ENCODE peak calls at places on chromosome 10, in eight cellular contexts. Q is uterus; H is GM12865; P is CD8-positive, alpha-beta T cell; G is mucosa of descending colon; Z is NB4; U is esophagus squamous epithelium; S is HFF-Myc. M is an unnamed sample.

GRCh38 chr10:3516626-3517255 is 268.3 kb downstream of the KLF6 start:
- DNase-seq in Q (no peak), H (no peak), P (no peak), G (no peak), Z (no peak), U (no peak), S (no peak), M (no peak)

GRCh38 chr10:95445837-95446347 is 115.3 kb downstream of the SORBS1 start:
- DNase-seq in Q (peak), H (peak), P (peak), G (no peak), Z (peak), U (no peak), S (peak), M (peak)

GRCh38 chr10:124239134-124239533 is 145.7 kb upstream of the CHST15 start:
- DNase-seq in Q (no peak), H (no peak), P (no peak), G (no peak), Z (no peak), U (no peak), S (no peak), M (no peak)

GRCh38 chr10:132146271-132146671 is 40.5 kb upstream of the DPYSL4 start:
- DNase-seq in Q (no peak), H (no peak), P (no peak), G (peak), Z (no peak), U (no peak), S (no peak), M (no peak)

GRCh38 chr10:71081912-71082311 is 130.5 kb upstream of the UNC5B start:
- DNase-seq in Q (no peak), H (no peak), P (no peak), G (no peak), Z (no peak), U (no peak), S (no peak), M (peak)

GRCh38 chr10:70912556-70912955 is 24.2 kb upstream of the PCBD1 start:
- DNase-seq in Q (no peak), H (no peak), P (no peak), G (peak), Z (no peak), U (no peak), S (no peak), M (no peak)

GRCh38 chr10:59085641-59086502 is 90.6 kb upstream of the PHYHIPL start:
- DNase-seq in Q (no peak), H (peak), P (no peak), G (no peak), Z (no peak), U (no peak), S (no peak), M (no peak)

GRCh38 chr10:52776471-52776903 is 3.9 kb upstream of the MBL2 start:
- DNase-seq in Q (no peak), H (no peak), P (no peak), G (no peak), Z (no peak), U (no peak), S (no peak), M (no peak)

GRCh38 chr10:42926831-42927230 is 144.2 kb downstream of the BMS1 start:
- DNase-seq in Q (no peak), H (no peak), P (no peak), G (no peak), Z (peak), U (no peak), S (no peak), M (peak)

GRCh38 chr10:49115015-49115795 is at the start of gene VSTM4:
- DNase-seq in Q (peak), H (no peak), P (no peak), G (no peak), Z (no peak), U (no peak), S (no peak), M (no peak)

GRCh38 chr10:77800738-77801266 is 125.8 kb downstream of the DLG5 start:
- DNase-seq in Q (no peak), H (no peak), P (no peak), G (no peak), Z (no peak), U (no peak), S (no peak), M (no peak)

GRCh38 chr10:69467928-69468770 is 16.9 kb downstream of the TSPAN15 start:
- DNase-seq in Q (no peak), H (no peak), P (no peak), G (no peak), Z (no peak), U (no peak), S (no peak), M (no peak)

GRCh38 chr10:43249151-43249961 is 17.5 kb downstream of the RASGEF1A start:
- DNase-seq in Q (peak), H (no peak), P (no peak), G (no peak), Z (no peak), U (no peak), S (no peak), M (no peak)

GRCh38 chr10:23523251-23523650 is 84.4 kb downstream of the OTUD1 start:
- DNase-seq in Q (no peak), H (no peak), P (no peak), G (no peak), Z (no peak), U (no peak), S (no peak), M (no peak)

GRCh38 chr10:23522345-23522744 is 83.5 kb downstream of the OTUD1 start:
- DNase-seq in Q (no peak), H (no peak), P (no peak), G (no peak), Z (no peak), U (no peak), S (no peak), M (no peak)

GRCh38 chr10:23528419-23528818 is 89.5 kb downstream of the OTUD1 start:
- DNase-seq in Q (no peak), H (no peak), P (no peak), G (no peak), Z (no peak), U (no peak), S (no peak), M (no peak)

GRCh38 chr10:23521735-23522134 is 82.9 kb downstream of the OTUD1 start:
- DNase-seq in Q (no peak), H (no peak), P (no peak), G (no peak), Z (no peak), U (no peak), S (no peak), M (no peak)

DNA sequence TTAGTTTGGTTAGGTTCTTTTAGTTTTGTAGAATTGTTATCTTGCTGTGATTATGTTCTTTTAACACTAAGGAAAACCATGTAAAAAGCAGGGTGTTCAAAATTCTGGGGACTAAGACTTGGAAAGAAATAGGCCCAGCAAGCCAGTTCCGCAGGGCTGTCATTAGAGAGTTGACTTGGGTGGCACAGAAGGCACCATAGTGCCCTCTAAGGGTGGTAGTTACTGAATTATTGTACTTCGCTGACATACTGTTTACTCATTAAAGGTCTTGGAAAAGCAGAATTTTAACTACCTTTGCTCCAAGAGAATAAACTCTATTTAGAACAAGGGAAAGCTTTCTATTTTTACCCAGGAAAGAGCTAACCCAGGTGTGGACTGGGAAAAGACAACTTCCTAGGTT is 86.5 kb downstream of the OTUD1 start:
- DNase-seq in Q (no peak), H (peak), P (no peak), G (no peak), Z (peak), U (no peak), S (no peak), M (no peak)
- TF ChIP-seq CTCF in Q (no peak), H (peak), P (peak), G (no peak), Z (no peak), U (peak), S (peak), M (no peak)

GRCh38 chr10:17643755-17644484 is at the start of gene STAM:
- DNase-seq in Q (peak), H (peak), P (peak), G (peak), Z (peak), U (peak), S (peak), M (peak)

GRCh38 chr10:17644485-17644964 is 574 bp downstream of the STAM start:
- DNase-seq in Q (no peak), H (peak), P (no peak), G (no peak), Z (no peak), U (no peak), S (no peak), M (no peak)

GRCh38 chr10:17643339-17643754 is 604 bp upstream of the STAM start:
- DNase-seq in Q (no peak), H (no peak), P (no peak), G (peak), Z (no peak), U (no peak), S (no peak), M (peak)

GRCh38 chr10:17647316-17647715 is 3.4 kb downstream of the STAM start:
- DNase-seq in Q (no peak), H (no peak), P (no peak), G (no peak), Z (peak), U (no peak), S (no peak), M (no peak)

GRCh38 chr10:17645591-17646345 is 1.8 kb downstream of the STAM start:
- DNase-seq in Q (no peak), H (peak), P (no peak), G (no peak), Z (peak), U (no peak), S (no peak), M (no peak)
- H3K4me3 ChIP-seq in Q (peak), H (peak), P (peak), G (no peak), Z (peak), U (peak), S (peak), M (no peak)

GRCh38 chr10:104139221-104139620 is 17.2 kb downstream of the SFR1 start:
- DNase-seq in Q (no peak), H (peak), P (no peak), G (no peak), Z (peak), U (no peak), S (no peak), M (no peak)
- TF ChIP-seq CTCF in Q (no peak), H (peak), P (peak), G (no peak), Z (peak), U (peak), S (peak), M (no peak)

GRCh38 chr10:34489973-34490372 is 325.1 kb downstream of the PARD3 start:
- DNase-seq in Q (no peak), H (no peak), P (no peak), G (no peak), Z (no peak), U (no peak), S (peak), M (no peak)

GRCh38 chr10:34489436-34489835 is 325.7 kb downstream of the PARD3 start:
- DNase-seq in Q (no peak), H (no peak), P (no peak), G (no peak), Z (no peak), U (no peak), S (peak), M (no peak)

GRCh38 chr10:34491666-34492065 is 323.4 kb downstream of the PARD3 start:
- DNase-seq in Q (no peak), H (no peak), P (no peak), G (no peak), Z (no peak), U (no peak), S (no peak), M (no peak)

GRCh38 chr10:34494012-34494411 is 321.1 kb downstream of the PARD3 start:
- DNase-seq in Q (no peak), H (no peak), P (no peak), G (no peak), Z (no peak), U (no peak), S (no peak), M (no peak)

GRCh38 chr10:34492081-34492480 is 323.0 kb downstream of the PARD3 start:
- DNase-seq in Q (no peak), H (no peak), P (no peak), G (no peak), Z (no peak), U (no peak), S (no peak), M (no peak)
- H3K4me3 ChIP-seq in Q (no peak), H (no peak), P (no peak), G (no peak), Z (no peak), U (no peak), S (no peak), M (no peak)